ENCODE peak calls at places on chromosomes 3 and 15, in eight cellular contexts. One of them, this sample, is unnamed.

GRCh38 chr3:87855626-87856025 is 203.2 kb downstream of the CGGBP1 start:
- DNase-seq in cardiac fibroblast: peak
- DNase-seq in AG10803: peak
- DNase-seq in A549: peak
- DNase-seq in fibroblast of lung: peak
- DNase-seq in endothelial cell of umbilical vein: peak
- DNase-seq in heart right ventricle: no peak
- DNase-seq in tibial nerve: no peak
- DNase-seq in this sample: peak

GRCh38 chr3:152909180-152909883 is 74.4 kb downstream of the P2RY1 start:
- DNase-seq in cardiac fibroblast: peak
- DNase-seq in AG10803: peak
- DNase-seq in A549: peak
- DNase-seq in fibroblast of lung: peak
- DNase-seq in endothelial cell of umbilical vein: peak
- DNase-seq in heart right ventricle: peak
- DNase-seq in tibial nerve: no peak
- DNase-seq in this sample: no peak

GRCh38 chr3:190286014-190286413 is 36.2 kb downstream of the CLDN1 start:
- DNase-seq in cardiac fibroblast: no peak
- DNase-seq in AG10803: no peak
- DNase-seq in A549: no peak
- DNase-seq in fibroblast of lung: no peak
- DNase-seq in endothelial cell of umbilical vein: no peak
- DNase-seq in heart right ventricle: no peak
- DNase-seq in tibial nerve: no peak
- DNase-seq in this sample: no peak

GRCh38 chr15:31278544-31279220 is 48.0 kb upstream of the KLF13 start:
- DNase-seq in cardiac fibroblast: no peak
- DNase-seq in AG10803: no peak
- DNase-seq in A549: no peak
- DNase-seq in fibroblast of lung: no peak
- DNase-seq in endothelial cell of umbilical vein: no peak
- DNase-seq in heart right ventricle: no peak
- DNase-seq in tibial nerve: no peak
- DNase-seq in this sample: no peak

GRCh38 chr3:153043729-153044314 is 118.2 kb upstream of the RAP2B start:
- DNase-seq in cardiac fibroblast: peak
- DNase-seq in AG10803: peak
- DNase-seq in A549: no peak
- DNase-seq in fibroblast of lung: peak
- DNase-seq in endothelial cell of umbilical vein: peak
- DNase-seq in heart right ventricle: no peak
- DNase-seq in tibial nerve: no peak
- DNase-seq in this sample: peak

GRCh38 chr3:136817448-136817847 is 1.5 kb upstream of the SLC35G2 start:
- DNase-seq in cardiac fibroblast: peak
- DNase-seq in AG10803: peak
- DNase-seq in A549: no peak
- DNase-seq in fibroblast of lung: peak
- DNase-seq in endothelial cell of umbilical vein: no peak
- DNase-seq in heart right ventricle: no peak
- DNase-seq in tibial nerve: no peak
- DNase-seq in this sample: no peak

GRCh38 chr3:106819445-106819844 is 557.8 kb upstream of the CCDC54 start:
- DNase-seq in cardiac fibroblast: no peak
- DNase-seq in AG10803: no peak
- DNase-seq in A549: no peak
- DNase-seq in fibroblast of lung: no peak
- DNase-seq in endothelial cell of umbilical vein: no peak
- DNase-seq in heart right ventricle: no peak
- DNase-seq in tibial nerve: no peak
- DNase-seq in this sample: no peak

GRCh38 chr3:177530908-177531307 is 333.6 kb upstream of the TBL1XR1 start:
- DNase-seq in cardiac fibroblast: no peak
- DNase-seq in AG10803: no peak
- DNase-seq in A549: no peak
- DNase-seq in fibroblast of lung: no peak
- DNase-seq in endothelial cell of umbilical vein: no peak
- DNase-seq in heart right ventricle: no peak
- DNase-seq in tibial nerve: no peak
- DNase-seq in this sample: no peak

GRCh38 chr3:194313642-194314430 is 37.3 kb downstream of the CPN2 start:
- DNase-seq in cardiac fibroblast: no peak
- DNase-seq in AG10803: peak
- DNase-seq in A549: no peak
- DNase-seq in fibroblast of lung: peak
- DNase-seq in endothelial cell of umbilical vein: no peak
- DNase-seq in heart right ventricle: no peak
- DNase-seq in tibial nerve: peak
- DNase-seq in this sample: no peak

GRCh38 chr15:26772588-26773484 is at the start of gene GABRB3:
- DNase-seq in cardiac fibroblast: peak
- DNase-seq in AG10803: peak
- DNase-seq in A549: peak
- DNase-seq in fibroblast of lung: peak
- DNase-seq in endothelial cell of umbilical vein: no peak
- DNase-seq in heart right ventricle: peak
- DNase-seq in tibial nerve: no peak
- DNase-seq in this sample: peak

GRCh38 chr15:26771168-26771916 is 1.5 kb downstream of the GABRB3 start:
- DNase-seq in cardiac fibroblast: no peak
- DNase-seq in AG10803: no peak
- DNase-seq in A549: no peak
- DNase-seq in fibroblast of lung: no peak
- DNase-seq in endothelial cell of umbilical vein: no peak
- DNase-seq in heart right ventricle: peak
- DNase-seq in tibial nerve: no peak
- DNase-seq in this sample: no peak

GRCh38 chr15:26766262-26766661 is 6.6 kb downstream of the GABRB3 start:
- DNase-seq in cardiac fibroblast: no peak
- DNase-seq in AG10803: no peak
- DNase-seq in A549: no peak
- DNase-seq in fibroblast of lung: no peak
- DNase-seq in endothelial cell of umbilical vein: no peak
- DNase-seq in heart right ventricle: no peak
- DNase-seq in tibial nerve: no peak
- DNase-seq in this sample: no peak

GRCh38 chr15:26771917-26772587 is 814 bp downstream of the GABRB3 start:
- DNase-seq in cardiac fibroblast: peak
- DNase-seq in AG10803: no peak
- DNase-seq in A549: peak
- DNase-seq in fibroblast of lung: peak
- DNase-seq in endothelial cell of umbilical vein: no peak
- DNase-seq in heart right ventricle: no peak
- DNase-seq in tibial nerve: no peak
- DNase-seq in this sample: peak

DNA sequence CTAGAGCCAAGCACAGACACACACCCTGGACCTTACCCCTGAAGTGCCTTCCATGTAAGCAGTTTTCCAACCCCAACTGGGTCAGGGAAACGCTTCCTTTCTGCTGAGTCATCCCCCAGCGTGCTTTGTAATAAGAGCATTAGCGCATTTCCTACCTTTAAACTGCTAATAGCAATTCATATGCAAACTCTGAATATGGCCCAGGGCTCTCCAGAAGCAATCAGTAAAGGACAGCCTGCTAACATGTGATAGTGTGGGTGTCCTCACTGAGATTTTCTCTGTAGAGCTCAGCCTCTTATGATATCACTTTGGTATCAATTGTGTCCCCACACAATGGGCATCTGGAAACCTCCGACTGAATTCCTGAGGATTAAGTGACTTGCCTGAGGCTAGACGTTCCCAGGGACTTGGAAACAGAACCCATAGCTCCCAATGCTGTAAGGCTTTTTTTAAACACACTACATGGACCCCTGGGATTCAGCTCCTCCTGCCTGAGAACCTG is 5.6 kb downstream of the GABRB3 start:
- DNase-seq in cardiac fibroblast: no peak
- DNase-seq in AG10803: no peak
- DNase-seq in A549: peak
- DNase-seq in fibroblast of lung: no peak
- DNase-seq in endothelial cell of umbilical vein: no peak
- DNase-seq in heart right ventricle: no peak
- DNase-seq in tibial nerve: no peak
- DNase-seq in this sample: no peak
- H3K4me3 ChIP-seq in cardiac fibroblast: no peak
- H3K4me3 ChIP-seq in AG10803: no peak
- H3K4me3 ChIP-seq in A549: no peak
- H3K4me3 ChIP-seq in fibroblast of lung: no peak
- H3K4me3 ChIP-seq in endothelial cell of umbilical vein: no peak
- H3K4me3 ChIP-seq in heart right ventricle: no peak
- H3K4me3 ChIP-seq in tibial nerve: no peak
- H3K4me3 ChIP-seq in this sample: no peak

DNA sequence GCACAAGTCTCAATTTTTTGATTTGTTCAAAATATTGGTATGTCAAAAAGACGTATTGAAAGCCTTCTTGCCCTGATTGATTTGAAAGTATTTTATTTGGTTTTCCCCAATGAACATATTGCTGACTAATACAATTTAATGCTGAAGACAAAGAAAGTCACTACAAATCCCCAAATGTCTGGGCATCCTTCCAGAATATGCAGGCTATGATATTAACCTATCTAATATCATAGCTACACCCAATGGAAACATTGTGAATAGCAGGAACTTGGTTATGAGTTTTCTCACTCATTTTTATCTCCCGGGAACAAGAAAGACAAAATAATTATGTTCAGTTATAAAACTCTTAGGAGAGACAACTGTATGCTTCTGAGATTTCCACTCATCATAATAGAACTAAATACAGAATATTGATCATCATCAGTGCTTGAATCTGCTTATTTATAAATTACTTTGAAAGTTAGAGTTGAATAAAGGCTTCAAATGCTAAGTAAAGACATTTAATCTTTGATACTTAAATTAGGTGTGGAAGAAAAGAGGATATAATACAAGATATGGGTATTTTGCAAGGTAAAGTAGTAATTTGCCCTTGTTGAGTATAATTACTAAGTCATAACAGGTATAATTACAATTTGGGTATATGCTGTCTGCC is 483.9 kb downstream of the RBMS3 start:
- DNase-seq in cardiac fibroblast: peak
- DNase-seq in AG10803: peak
- DNase-seq in A549: peak
- DNase-seq in fibroblast of lung: peak
- DNase-seq in endothelial cell of umbilical vein: peak
- DNase-seq in heart right ventricle: peak
- DNase-seq in tibial nerve: no peak
- DNase-seq in this sample: peak
- TF ChIP-seq CTCF in cardiac fibroblast: peak
- TF ChIP-seq CTCF in AG10803: peak
- TF ChIP-seq CTCF in A549: peak
- TF ChIP-seq CTCF in fibroblast of lung: peak
- TF ChIP-seq CTCF in endothelial cell of umbilical vein: peak
- TF ChIP-seq CTCF in heart right ventricle: peak
- TF ChIP-seq CTCF in tibial nerve: peak
- TF ChIP-seq CTCF in this sample: peak

DNA sequence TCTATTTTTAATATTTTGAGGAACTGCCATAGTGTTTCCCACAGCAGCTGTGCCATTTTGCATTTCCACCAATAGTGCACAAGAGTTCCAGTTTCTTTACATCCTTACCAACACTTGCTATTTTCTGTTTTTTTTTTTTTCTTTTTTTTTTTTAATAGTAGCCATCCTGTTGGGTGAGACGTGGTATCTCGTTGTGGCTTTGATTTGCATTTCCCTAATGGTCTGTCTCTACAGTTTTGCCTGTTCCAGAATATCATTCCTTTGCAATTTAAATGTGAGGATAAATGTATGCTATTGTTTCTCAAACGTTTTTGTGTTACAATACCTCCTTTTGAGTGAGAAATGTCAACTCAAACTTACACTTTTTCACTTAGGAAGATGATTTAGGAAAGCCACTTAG is 22.4 kb downstream of the RCN2 start:
- DNase-seq in cardiac fibroblast: no peak
- DNase-seq in AG10803: no peak
- DNase-seq in A549: no peak
- DNase-seq in fibroblast of lung: no peak
- DNase-seq in endothelial cell of umbilical vein: no peak
- DNase-seq in heart right ventricle: no peak
- DNase-seq in tibial nerve: no peak
- DNase-seq in this sample: no peak
- H3K4me3 ChIP-seq in cardiac fibroblast: no peak
- H3K4me3 ChIP-seq in AG10803: no peak
- H3K4me3 ChIP-seq in A549: no peak
- H3K4me3 ChIP-seq in fibroblast of lung: no peak
- H3K4me3 ChIP-seq in endothelial cell of umbilical vein: no peak
- H3K4me3 ChIP-seq in heart right ventricle: no peak
- H3K4me3 ChIP-seq in tibial nerve: no peak
- H3K4me3 ChIP-seq in this sample: no peak

DNA sequence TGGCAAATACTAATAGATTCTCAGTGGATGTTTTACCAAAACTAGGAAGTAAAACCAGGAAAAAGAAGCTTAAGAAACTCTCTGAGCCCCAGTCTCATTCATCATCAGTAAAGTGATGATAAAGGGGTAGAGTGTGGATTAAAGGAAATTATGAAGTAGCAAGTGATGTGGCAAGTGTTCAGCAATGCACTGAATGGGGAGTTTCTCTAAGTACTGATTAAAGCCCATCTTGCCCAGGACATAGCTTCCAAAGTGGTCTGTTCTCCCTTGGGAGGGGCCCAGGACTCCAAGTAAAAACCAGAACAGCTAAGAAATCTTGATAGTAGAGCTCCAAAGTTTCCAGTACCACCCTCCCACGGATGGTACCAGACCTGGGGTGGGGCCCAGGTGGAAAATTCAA is 137.3 kb downstream of the WNT5A start:
- DNase-seq in cardiac fibroblast: no peak
- DNase-seq in AG10803: no peak
- DNase-seq in A549: no peak
- DNase-seq in fibroblast of lung: no peak
- DNase-seq in endothelial cell of umbilical vein: no peak
- DNase-seq in heart right ventricle: no peak
- DNase-seq in tibial nerve: no peak
- DNase-seq in this sample: no peak
- TF ChIP-seq CTCF in cardiac fibroblast: no peak
- TF ChIP-seq CTCF in AG10803: no peak
- TF ChIP-seq CTCF in A549: no peak
- TF ChIP-seq CTCF in fibroblast of lung: no peak
- TF ChIP-seq CTCF in endothelial cell of umbilical vein: no peak
- TF ChIP-seq CTCF in heart right ventricle: no peak
- TF ChIP-seq CTCF in tibial nerve: no peak
- TF ChIP-seq CTCF in this sample: no peak

GRCh38 chr15:72451224-72451623 is 22.9 kb upstream of the ARIH1 start:
- DNase-seq in cardiac fibroblast: no peak
- DNase-seq in AG10803: no peak
- DNase-seq in A549: no peak
- DNase-seq in fibroblast of lung: no peak
- DNase-seq in endothelial cell of umbilical vein: no peak
- DNase-seq in heart right ventricle: no peak
- DNase-seq in tibial nerve: no peak
- DNase-seq in this sample: no peak
- H3K4me3 ChIP-seq in cardiac fibroblast: no peak
- H3K4me3 ChIP-seq in AG10803: no peak
- H3K4me3 ChIP-seq in A549: no peak
- H3K4me3 ChIP-seq in fibroblast of lung: no peak
- H3K4me3 ChIP-seq in endothelial cell of umbilical vein: no peak
- H3K4me3 ChIP-seq in heart right ventricle: no peak
- H3K4me3 ChIP-seq in tibial nerve: no peak
- H3K4me3 ChIP-seq in this sample: no peak